ENCODE peak calls at places on chromosomes 4 and X, in four cellular contexts. One of them, this sample, is unnamed.

GRCh38 chr4:67743194-67743593 is 11.0 kb downstream of the GNRHR start:
- DNase-seq in ELF-1: no peak
- DNase-seq in NCI-H345: no peak
- DNase-seq in KG1: no peak
- DNase-seq in this sample: no peak

GRCh38 chrX:115023139-115023538 is 5.7 kb upstream of the IL13RA2 start:
- DNase-seq in ELF-1: no peak
- DNase-seq in NCI-H345: no peak
- DNase-seq in KG1: no peak
- DNase-seq in this sample: no peak

GRCh38 chrX:34956915-34957314 is 14.3 kb downstream of the FAM47B start:
- DNase-seq in ELF-1: no peak
- DNase-seq in NCI-H345: no peak
- DNase-seq in KG1: no peak
- DNase-seq in this sample: no peak

GRCh38 chr4:2948895-2949781 is 14.1 kb downstream of the NOP14 start:
- DNase-seq in ELF-1: no peak
- DNase-seq in NCI-H345: no peak
- DNase-seq in KG1: no peak
- DNase-seq in this sample: peak; percentile 50

GRCh38 chr4:949656-950055 is 17.4 kb downstream of the TMEM175 start:
- DNase-seq in ELF-1: no peak
- DNase-seq in NCI-H345: no peak
- DNase-seq in KG1: no peak
- DNase-seq in this sample: no peak

GRCh38 chrX:101986571-101986970 is 54.7 kb upstream of the ZMAT1 start:
- DNase-seq in ELF-1: no peak
- DNase-seq in NCI-H345: no peak
- DNase-seq in KG1: no peak
- DNase-seq in this sample: no peak

GRCh38 chr4:3251691-3252479 is 2.9 kb downstream of the MSANTD1 start:
- DNase-seq in ELF-1: no peak
- DNase-seq in NCI-H345: no peak
- DNase-seq in KG1: no peak
- DNase-seq in this sample: no peak

GRCh38 chrX:129954804-129955203 is 27.6 kb upstream of the BCORL1 start:
- DNase-seq in ELF-1: peak; percentile 23
- DNase-seq in NCI-H345: no peak
- DNase-seq in KG1: no peak
- DNase-seq in this sample: no peak

GRCh38 chrX:119118780-119119395 is 8.7 kb downstream of the KIAA1210 start:
- DNase-seq in ELF-1: peak; percentile 75
- DNase-seq in NCI-H345: peak; percentile 7
- DNase-seq in KG1: no peak
- DNase-seq in this sample: peak; percentile 28

GRCh38 chr4:30717208-30718020 is 2.8 kb upstream of the PCDH7 start:
- DNase-seq in ELF-1: peak; percentile 54
- DNase-seq in NCI-H345: peak; percentile 68
- DNase-seq in KG1: peak; percentile 5
- DNase-seq in this sample: no peak

GRCh38 chr4:189941005-189941450 is 356 bp downstream of the FRG1 start:
- DNase-seq in ELF-1: no peak
- DNase-seq in NCI-H345: no peak
- DNase-seq in KG1: no peak
- DNase-seq in this sample: no peak

GRCh38 chrX:42754129-42754528 is 23.8 kb downstream of the PPP1R2C start:
- DNase-seq in ELF-1: no peak
- DNase-seq in NCI-H345: no peak
- DNase-seq in KG1: no peak
- DNase-seq in this sample: no peak

GRCh38 chrX:45070116-45071007 is 130.3 kb downstream of the DIPK2B start:
- DNase-seq in ELF-1: peak; percentile 36
- DNase-seq in NCI-H345: peak; percentile 34
- DNase-seq in KG1: no peak
- DNase-seq in this sample: no peak

GRCh38 chrX:111013778-111014455 is 82.1 kb upstream of the PAK3 start:
- DNase-seq in ELF-1: no peak
- DNase-seq in NCI-H345: no peak
- DNase-seq in KG1: no peak
- DNase-seq in this sample: no peak

GRCh38 chrX:8868906-8869305 is 67.7 kb upstream of the FAM9A start:
- DNase-seq in ELF-1: no peak
- DNase-seq in NCI-H345: no peak
- DNase-seq in KG1: no peak
- DNase-seq in this sample: no peak

GRCh38 chr4:2789351-2789750 is 3.5 kb upstream of the SH3BP2 start:
- DNase-seq in ELF-1: no peak
- DNase-seq in NCI-H345: no peak
- DNase-seq in KG1: no peak
- DNase-seq in this sample: peak; percentile 7

GRCh38 chr4:102168580-102168979 is 176.7 kb downstream of the SLC39A8 start:
- DNase-seq in ELF-1: no peak
- DNase-seq in NCI-H345: no peak
- DNase-seq in KG1: no peak
- DNase-seq in this sample: no peak

GRCh38 chr4:172344266-172344772 is 531.1 kb downstream of the GALNTL6 start:
- DNase-seq in ELF-1: no peak
- DNase-seq in NCI-H345: peak; percentile 8
- DNase-seq in KG1: no peak
- DNase-seq in this sample: no peak

GRCh38 chr4:1200425-1201035 is 28.1 kb upstream of the SPON2 start:
- DNase-seq in ELF-1: peak; percentile 30
- DNase-seq in NCI-H345: no peak
- DNase-seq in KG1: no peak
- DNase-seq in this sample: peak; percentile 41

GRCh38 chr4:3231431-3231980 is 17.5 kb upstream of the MSANTD1 start:
- DNase-seq in ELF-1: no peak
- DNase-seq in NCI-H345: no peak
- DNase-seq in KG1: no peak
- DNase-seq in this sample: no peak

GRCh38 chrX:63930140-63930539 is 145.1 kb upstream of the ARHGEF9 start:
- DNase-seq in ELF-1: peak; percentile 51
- DNase-seq in NCI-H345: no peak
- DNase-seq in KG1: no peak
- DNase-seq in this sample: peak; percentile 33

GRCh38 chr4:168549145-168549544 is 52.3 kb downstream of the PALLD start:
- DNase-seq in ELF-1: no peak
- DNase-seq in NCI-H345: no peak
- DNase-seq in KG1: no peak
- DNase-seq in this sample: no peak

GRCh38 chrX:121831601-121832000 is 784.2 kb downstream of the GLUD2 start:
- DNase-seq in ELF-1: no peak
- DNase-seq in NCI-H345: no peak
- DNase-seq in KG1: no peak
- DNase-seq in this sample: no peak

GRCh38 chr4:149735796-149736195 is 79.8 kb downstream of the IQCM start:
- DNase-seq in ELF-1: no peak
- DNase-seq in NCI-H345: no peak
- DNase-seq in KG1: no peak
- DNase-seq in this sample: no peak

GRCh38 chrX:132614297-132614696 is 125.5 kb upstream of the MBNL3 start:
- DNase-seq in ELF-1: peak; percentile 51
- DNase-seq in NCI-H345: no peak
- DNase-seq in KG1: no peak
- DNase-seq in this sample: no peak

GRCh38 chr4:42554072-42554471 is 102.8 kb downstream of the ATP8A1 start:
- DNase-seq in ELF-1: no peak
- DNase-seq in NCI-H345: no peak
- DNase-seq in KG1: no peak
- DNase-seq in this sample: no peak

GRCh38 chrX:13162772-13163171 is 118.4 kb upstream of the FAM9C start:
- DNase-seq in ELF-1: no peak
- DNase-seq in NCI-H345: no peak
- DNase-seq in KG1: no peak
- DNase-seq in this sample: no peak

GRCh38 chr4:97139796-97140195 is 1003.5 kb downstream of the STPG2 start:
- DNase-seq in ELF-1: peak; percentile 36
- DNase-seq in NCI-H345: no peak
- DNase-seq in KG1: no peak
- DNase-seq in this sample: no peak

GRCh38 chr4:7212101-7212674 is 19.9 kb downstream of the SORCS2 start:
- DNase-seq in ELF-1: peak; percentile 36
- DNase-seq in NCI-H345: no peak
- DNase-seq in KG1: no peak
- DNase-seq in this sample: no peak

GRCh38 chrX:21926527-21927278 is 13.8 kb upstream of the SMS start:
- DNase-seq in ELF-1: no peak
- DNase-seq in NCI-H345: no peak
- DNase-seq in KG1: no peak
- DNase-seq in this sample: no peak

GRCh38 chr4:79851625-79852304 is 221.3 kb downstream of the ANTXR2 start:
- DNase-seq in ELF-1: no peak
- DNase-seq in NCI-H345: no peak
- DNase-seq in KG1: no peak
- DNase-seq in this sample: no peak

GRCh38 chr4:2803624-2804448 is 11.0 kb downstream of the SH3BP2 start:
- DNase-seq in ELF-1: no peak
- DNase-seq in NCI-H345: no peak
- DNase-seq in KG1: no peak
- DNase-seq in this sample: no peak

GRCh38 chr4:79638735-79639134 is 230.7 kb upstream of the GK2 start:
- DNase-seq in ELF-1: no peak
- DNase-seq in NCI-H345: no peak
- DNase-seq in KG1: no peak
- DNase-seq in this sample: no peak

GRCh38 chr4:11799182-11799581 is 370.5 kb upstream of the HS3ST1 start:
- DNase-seq in ELF-1: no peak
- DNase-seq in NCI-H345: peak; percentile 6
- DNase-seq in KG1: no peak
- DNase-seq in this sample: no peak

GRCh38 chr4:105666693-105667092 is 41.8 kb downstream of the INTS12 start:
- DNase-seq in ELF-1: no peak
- DNase-seq in NCI-H345: peak; percentile 4
- DNase-seq in KG1: no peak
- DNase-seq in this sample: no peak

GRCh38 chr4:40916880-40917279 is 167.1 kb downstream of the NSUN7 start:
- DNase-seq in ELF-1: peak; percentile 70
- DNase-seq in NCI-H345: no peak
- DNase-seq in KG1: no peak
- DNase-seq in this sample: peak; percentile 62

GRCh38 chr4:67721317-67721769 is 20.4 kb upstream of the UBA6 start:
- DNase-seq in ELF-1: no peak
- DNase-seq in NCI-H345: no peak
- DNase-seq in KG1: no peak
- DNase-seq in this sample: no peak